ENCODE peak calls at places on chromosomes 4 and X, in five cellular contexts. One of them, this sample, is unnamed.

GRCh38 chr4:156336516-156336915 is 382.9 kb upstream of the CTSO start:
- DNase-seq in SK-N-SH: no peak
- DNase-seq in transverse colon: no peak
- DNase-seq in ovary: no peak
- DNase-seq in A549: no peak
- DNase-seq in this sample: no peak

GRCh38 chr4:106358899-106359298 is 9.7 kb downstream of the GIMD1 start:
- DNase-seq in transverse colon: no peak
- DNase-seq in ovary: no peak
- DNase-seq in A549: no peak
- DNase-seq in SK-N-SH: no peak
- DNase-seq in this sample: no peak

GRCh38 chr4:23068287-23068686 is 375.6 kb downstream of the GBA3 start:
- DNase-seq in transverse colon: no peak
- DNase-seq in ovary: no peak
- DNase-seq in A549: no peak
- DNase-seq in SK-N-SH: no peak
- DNase-seq in this sample: no peak

GRCh38 chr4:76147454-76148141 is 599 bp downstream of the NUP54 start:
- DNase-seq in transverse colon: peak
- DNase-seq in ovary: no peak
- DNase-seq in SK-N-SH: peak
- DNase-seq in A549: peak
- DNase-seq in this sample: no peak

GRCh38 chr4:129453524-129453923 is 357.6 kb downstream of the C4orf33 start:
- DNase-seq in SK-N-SH: peak
- DNase-seq in transverse colon: no peak
- DNase-seq in ovary: no peak
- DNase-seq in A549: no peak
- DNase-seq in this sample: no peak

GRCh38 chr4:156972370-156972980 is 876 bp upstream of the PDGFC start:
- DNase-seq in transverse colon: no peak
- DNase-seq in SK-N-SH: no peak
- DNase-seq in ovary: no peak
- DNase-seq in A549: no peak
- DNase-seq in this sample: no peak

GRCh38 chrX:153885968-153886903 is at the start of gene L1CAM:
- DNase-seq in A549: no peak
- DNase-seq in transverse colon: no peak
- DNase-seq in ovary: no peak
- DNase-seq in SK-N-SH: peak
- DNase-seq in this sample: no peak

GRCh38 chr4:83771113-83771705 is 235.3 kb downstream of the GPAT3 start:
- DNase-seq in transverse colon: peak
- DNase-seq in ovary: no peak
- DNase-seq in SK-N-SH: peak
- DNase-seq in A549: peak
- DNase-seq in this sample: no peak

GRCh38 chr4:38670939-38671593 is 7.1 kb downstream of the KLF3 start:
- DNase-seq in A549: no peak
- DNase-seq in ovary: no peak
- DNase-seq in SK-N-SH: no peak
- DNase-seq in transverse colon: peak
- DNase-seq in this sample: peak

GRCh38 chrX:70508296-70508911 is 63.8 kb downstream of the DLG3 start:
- DNase-seq in SK-N-SH: no peak
- DNase-seq in transverse colon: no peak
- DNase-seq in ovary: no peak
- DNase-seq in A549: no peak
- DNase-seq in this sample: no peak

GRCh38 chr4:40033603-40034002 is 23.0 kb upstream of the N4BP2 start:
- DNase-seq in A549: no peak
- DNase-seq in transverse colon: no peak
- DNase-seq in SK-N-SH: no peak
- DNase-seq in ovary: no peak
- DNase-seq in this sample: no peak

GRCh38 chr4:16532240-16532990 is 306.1 kb upstream of the TAPT1 start:
- DNase-seq in ovary: peak
- DNase-seq in SK-N-SH: no peak
- DNase-seq in transverse colon: no peak
- DNase-seq in A549: no peak
- DNase-seq in this sample: peak

GRCh38 chr4:183399166-183399565 is 45.3 kb upstream of the CDKN2AIP start:
- DNase-seq in transverse colon: no peak
- DNase-seq in A549: no peak
- DNase-seq in SK-N-SH: peak
- DNase-seq in ovary: no peak
- DNase-seq in this sample: peak

GRCh38 chrX:83916525-83916924 is 55.6 kb downstream of the CYLC1 start:
- DNase-seq in ovary: no peak
- DNase-seq in transverse colon: peak
- DNase-seq in A549: peak
- DNase-seq in SK-N-SH: peak
- DNase-seq in this sample: no peak

GRCh38 chrX:44012484-44013096 is 39.4 kb upstream of the NDP start:
- DNase-seq in A549: peak
- DNase-seq in transverse colon: peak
- DNase-seq in ovary: no peak
- DNase-seq in SK-N-SH: no peak
- DNase-seq in this sample: peak

GRCh38 chr4:182246401-182247205 is 3.4 kb downstream of the TENM3 start:
- DNase-seq in SK-N-SH: no peak
- DNase-seq in transverse colon: no peak
- DNase-seq in A549: no peak
- DNase-seq in ovary: no peak
- DNase-seq in this sample: no peak

GRCh38 chr4:55214172-55214571 is 88.8 kb upstream of the KDR start:
- DNase-seq in transverse colon: no peak
- DNase-seq in A549: no peak
- DNase-seq in SK-N-SH: peak
- DNase-seq in ovary: no peak
- DNase-seq in this sample: no peak

GRCh38 chrX:155645180-155645579 is 32.4 kb upstream of the TMLHE start:
- DNase-seq in SK-N-SH: no peak
- DNase-seq in ovary: no peak
- DNase-seq in A549: no peak
- DNase-seq in transverse colon: no peak
- DNase-seq in this sample: no peak

GRCh38 chrX:69077895-69078455 is 87.3 kb downstream of the PJA1 start:
- DNase-seq in A549: no peak
- DNase-seq in ovary: no peak
- DNase-seq in transverse colon: no peak
- DNase-seq in SK-N-SH: no peak
- DNase-seq in this sample: peak

GRCh38 chr4:68368566-68369473 is 18.9 kb upstream of the YTHDC1 start:
- DNase-seq in transverse colon: no peak
- DNase-seq in ovary: no peak
- DNase-seq in SK-N-SH: no peak
- DNase-seq in A549: peak
- DNase-seq in this sample: no peak

GRCh38 chr4:147160908-147161513 is 215.3 kb upstream of the TTC29 start:
- DNase-seq in SK-N-SH: peak
- DNase-seq in ovary: no peak
- DNase-seq in A549: peak
- DNase-seq in transverse colon: no peak
- DNase-seq in this sample: no peak

GRCh38 chr4:125115941-125116340 is 198.8 kb upstream of the FAT4 start:
- DNase-seq in ovary: no peak
- DNase-seq in transverse colon: no peak
- DNase-seq in A549: peak
- DNase-seq in SK-N-SH: no peak
- DNase-seq in this sample: no peak

GRCh38 chr4:155304375-155304774 is 72.4 kb downstream of the MAP9 start:
- DNase-seq in transverse colon: peak
- DNase-seq in A549: no peak
- DNase-seq in SK-N-SH: no peak
- DNase-seq in ovary: no peak
- DNase-seq in this sample: no peak

GRCh38 chr4:53100801-53101581 is 238.9 kb downstream of the RASL11B start:
- DNase-seq in transverse colon: no peak
- DNase-seq in ovary: no peak
- DNase-seq in A549: no peak
- DNase-seq in SK-N-SH: no peak
- DNase-seq in this sample: no peak

GRCh38 chr4:163048447-163048846 is 118.2 kb downstream of the NAF1 start:
- DNase-seq in A549: peak
- DNase-seq in transverse colon: peak
- DNase-seq in ovary: no peak
- DNase-seq in SK-N-SH: peak
- DNase-seq in this sample: no peak
- TF ChIP-seq CTCF in A549: peak
- TF ChIP-seq CTCF in transverse colon: peak
- TF ChIP-seq CTCF in ovary: no peak
- TF ChIP-seq CTCF in SK-N-SH: peak
- TF ChIP-seq CTCF in this sample: no peak

GRCh38 chrX:139907078-139907477 is 25.8 kb downstream of the ATP11C start:
- DNase-seq in A549: no peak
- DNase-seq in SK-N-SH: no peak
- DNase-seq in transverse colon: no peak
- DNase-seq in ovary: no peak
- DNase-seq in this sample: no peak
- TF ChIP-seq EP300 in A549: no peak
- TF ChIP-seq EP300 in SK-N-SH: no peak
- TF ChIP-seq EP300 in transverse colon: no peak
- TF ChIP-seq EP300 in ovary: no peak
- TF ChIP-seq EP300 in this sample: no peak

DNA sequence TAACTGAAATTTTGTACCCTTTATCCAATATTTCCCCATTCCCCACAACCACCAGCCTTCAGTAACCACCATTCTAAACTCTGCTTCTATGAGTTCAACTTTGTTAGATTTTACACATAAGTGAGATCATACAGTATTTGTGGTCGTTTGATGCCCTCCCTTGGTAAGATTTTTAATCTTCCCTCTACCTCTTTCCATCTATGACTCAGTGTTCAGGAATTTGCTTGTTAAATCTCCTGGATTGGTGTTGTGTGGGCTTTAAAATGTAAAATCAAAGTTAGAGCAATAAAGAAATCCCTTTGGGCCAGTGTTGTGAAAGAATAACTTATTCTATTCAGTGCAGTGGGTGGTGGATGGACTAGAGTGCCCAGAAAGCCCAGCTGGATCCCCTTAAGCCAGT is 37.4 kb downstream of the SLC16A2 start:
- DNase-seq in ovary: no peak
- DNase-seq in transverse colon: no peak
- DNase-seq in SK-N-SH: no peak
- DNase-seq in A549: peak
- DNase-seq in this sample: no peak
- TF ChIP-seq CTCF in ovary: no peak
- TF ChIP-seq CTCF in transverse colon: no peak
- TF ChIP-seq CTCF in SK-N-SH: peak
- TF ChIP-seq CTCF in A549: peak
- TF ChIP-seq CTCF in this sample: no peak

GRCh38 chrX:114058988-114059418 is 524.9 kb upstream of the HTR2C start:
- DNase-seq in ovary: no peak
- DNase-seq in SK-N-SH: no peak
- DNase-seq in A549: no peak
- DNase-seq in transverse colon: peak
- DNase-seq in this sample: no peak
- TF ChIP-seq EP300 in ovary: no peak
- TF ChIP-seq EP300 in SK-N-SH: no peak
- TF ChIP-seq EP300 in A549: no peak
- TF ChIP-seq EP300 in transverse colon: no peak
- TF ChIP-seq EP300 in this sample: no peak

GRCh38 chr4:127622621-127622922 is 10.2 kb upstream of the INTU start:
- DNase-seq in transverse colon: no peak
- DNase-seq in A549: no peak
- DNase-seq in SK-N-SH: no peak
- DNase-seq in ovary: no peak
- DNase-seq in this sample: no peak
- TF ChIP-seq CTCF in transverse colon: no peak
- TF ChIP-seq CTCF in A549: no peak
- TF ChIP-seq CTCF in SK-N-SH: no peak
- TF ChIP-seq CTCF in ovary: no peak
- TF ChIP-seq CTCF in this sample: peak

GRCh38 chr4:186351672-186352194 is 85.7 kb downstream of the F11 start:
- DNase-seq in ovary: no peak
- DNase-seq in A549: no peak
- DNase-seq in transverse colon: no peak
- DNase-seq in SK-N-SH: no peak
- DNase-seq in this sample: no peak
- TF ChIP-seq EP300 in ovary: no peak
- TF ChIP-seq EP300 in A549: no peak
- TF ChIP-seq EP300 in transverse colon: no peak
- TF ChIP-seq EP300 in SK-N-SH: no peak
- TF ChIP-seq EP300 in this sample: no peak

GRCh38 chrX:10725071-10725470 is 104.7 kb upstream of the MID1 start:
- DNase-seq in ovary: no peak
- DNase-seq in A549: peak
- DNase-seq in transverse colon: no peak
- DNase-seq in SK-N-SH: peak
- DNase-seq in this sample: no peak
- TF ChIP-seq CTCF in ovary: no peak
- TF ChIP-seq CTCF in A549: peak
- TF ChIP-seq CTCF in transverse colon: no peak
- TF ChIP-seq CTCF in SK-N-SH: peak
- TF ChIP-seq CTCF in this sample: no peak

DNA sequence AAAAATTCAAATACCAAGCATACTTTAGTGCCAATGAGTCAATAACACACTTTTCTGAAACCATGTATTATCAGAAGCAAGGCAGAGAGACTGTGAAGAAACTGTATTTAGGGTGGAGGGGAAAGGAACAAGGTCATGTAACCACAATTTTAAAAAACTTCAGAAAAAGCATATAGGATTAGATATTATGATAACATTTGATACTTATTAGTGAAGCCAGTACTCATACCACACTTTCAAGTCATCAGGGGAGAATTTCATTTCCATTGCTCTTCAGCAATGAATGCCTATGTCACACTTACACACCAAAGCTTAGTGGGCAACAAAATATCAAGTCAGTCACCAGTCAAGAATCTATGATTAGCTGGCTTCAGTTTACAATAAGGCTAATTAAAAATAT is 602.2 kb downstream of the IL15 start:
- DNase-seq in A549: no peak
- DNase-seq in ovary: no peak
- DNase-seq in SK-N-SH: no peak
- DNase-seq in transverse colon: no peak
- DNase-seq in this sample: no peak
- TF ChIP-seq EP300 in A549: no peak
- TF ChIP-seq EP300 in ovary: no peak
- TF ChIP-seq EP300 in SK-N-SH: no peak
- TF ChIP-seq EP300 in transverse colon: no peak
- TF ChIP-seq EP300 in this sample: no peak